ENCODE peak calls at places on chromosomes 6 and 20, in four cellular contexts. S is fibroblast of the aortic adventitia, R is Ammon's horn, P is GM06990. M is an unnamed sample.

GRCh38 chr20:4341804-4342560 is 326.6 kb upstream of the RNF24 start:
- DNase-seq in P (no peak), S (peak; percentile 11), R (no peak), M (no peak)

GRCh38 chr6:37205189-37205996 is 35.4 kb downstream of the PIM1 start:
- DNase-seq in S (no peak), P (no peak), R (no peak), M (peak; percentile 28)

GRCh38 chr20:57480444-57481152 is 44.3 kb downstream of the CTCFL start:
- DNase-seq in R (no peak), S (no peak), P (peak; percentile 86), M (peak; percentile 81)

GRCh38 chr20:62733891-62734290 is 25.3 kb downstream of the NTSR1 start:
- DNase-seq in R (no peak), P (no peak), S (no peak), M (no peak)

GRCh38 chr6:116018976-116019375 is 41.7 kb downstream of the FRK start:
- DNase-seq in S (peak; percentile 37), R (no peak), P (no peak), M (no peak)

GRCh38 chr6:79101164-79101563 is 23.1 kb upstream of the PHIP start:
- DNase-seq in P (no peak), R (no peak), S (no peak), M (no peak)

GRCh38 chr20:53803492-53804155 is 210.0 kb upstream of the ZNF217 start:
- DNase-seq in R (no peak), P (no peak), S (no peak), M (no peak)

GRCh38 chr20:16279320-16279719 is 293.9 kb downstream of the KIF16B start:
- DNase-seq in P (no peak), S (no peak), R (no peak), M (no peak)

GRCh38 chr6:32974541-32975308 is 6.3 kb downstream of the BRD2 start:
- DNase-seq in P (no peak), S (no peak), R (no peak), M (no peak)

GRCh38 chr20:49758781-49759180 is 45.1 kb upstream of the B4GALT5 start:
- DNase-seq in R (peak; percentile 65), P (no peak), S (no peak), M (no peak)

GRCh38 chr20:9454781-9455180 is 59.6 kb upstream of the LAMP5 start:
- DNase-seq in R (peak; percentile 42), P (no peak), S (no peak), M (no peak)

M was measured in GM13977.